ENCODE peak calls at places on chromosomes 16 and 17, in six cellular contexts. W is astrocyte of the spinal cord, Y is endothelial cell of umbilical vein, O is BJ, R is cardiac fibroblast, Q is stomach. S is an unnamed sample.

GRCh38 chr16:1496464-1496863 is 3.3 kb downstream of the TELO2 start:
- DNase-seq in Q (no peak), R (no peak), O (no peak), Y (no peak), W (no peak), S (no peak)

GRCh38 chr17:63702223-63702577 is 2.3 kb upstream of the LIMD2 start:
- DNase-seq in W (no peak), O (no peak), Y (no peak), R (no peak), Q (peak), S (no peak)

GRCh38 chr17:49496183-49496865 is 1.2 kb downstream of the NGFR start:
- DNase-seq in O (no peak), Q (peak), W (peak), R (peak), Y (peak), S (no peak)

GRCh38 chr17:59680314-59680713 is 26.9 kb downstream of the PTRH2 start:
- DNase-seq in Q (no peak), R (no peak), W (no peak), Y (no peak), O (no peak), S (no peak)

GRCh38 chr16:54126907-54127306 is 159.7 kb downstream of the IRX3 start:
- DNase-seq in W (no peak), R (no peak), Q (no peak), O (no peak), Y (no peak), S (no peak)

GRCh38 chr17:27349540-27350021 is 55.7 kb downstream of the WSB1 start:
- DNase-seq in Y (no peak), O (no peak), W (no peak), R (no peak), Q (no peak), S (no peak)

GRCh38 chr16:27762441-27762840 is 212.5 kb downstream of the KATNIP start:
- DNase-seq in O (no peak), Y (no peak), W (peak), R (peak), Q (no peak), S (no peak)

GRCh38 chr17:40430272-40431230 is 12.7 kb upstream of the IGFBP4 start:
- DNase-seq in Q (peak), O (no peak), W (no peak), Y (no peak), R (no peak), S (no peak)

GRCh38 chr16:11603331-11603750 is 16.6 kb upstream of the LITAF start:
- DNase-seq in R (peak), Y (no peak), W (no peak), Q (no peak), O (no peak), S (no peak)

GRCh38 chr17:72566671-72567484 is 446.1 kb downstream of the SOX9 start:
- DNase-seq in O (no peak), Y (no peak), Q (no peak), W (no peak), R (no peak), S (no peak)

GRCh38 chr16:29974291-29975133 is 844 bp downstream of the TAOK2 start:
- DNase-seq in O (no peak), Y (peak), R (peak), Q (no peak), W (no peak), S (no peak)

GRCh38 chr16:68356249-68356918 is 45.6 kb downstream of the PRMT7 start:
- DNase-seq in Y (no peak), Q (no peak), O (no peak), W (peak), R (no peak), S (no peak)

GRCh38 chr17:3935140-3935542 is 18.9 kb upstream of the P2RX1 start:
- DNase-seq in O (no peak), Y (peak), W (peak), Q (peak), R (peak), S (no peak)

GRCh38 chr16:15988268-15989013 is 39.0 kb downstream of the ABCC1 start:
- DNase-seq in O (no peak), R (peak), Y (peak), Q (no peak), W (no peak), S (no peak)

GRCh38 chr17:64349949-64350348 is 40.7 kb downstream of the PECAM1 start:
- DNase-seq in R (no peak), Y (no peak), O (no peak), Q (no peak), W (no peak), S (no peak)

GRCh38 chr17:31415004-31415454 is 23.6 kb downstream of the RAB11FIP4 start:
- DNase-seq in R (no peak), Q (no peak), W (no peak), O (no peak), Y (no peak), S (no peak)

GRCh38 chr17:78787444-78787843 is 5.4 kb upstream of the CYTH1 start:
- DNase-seq in R (no peak), O (no peak), Y (no peak), Q (no peak), W (no peak), S (no peak)

GRCh38 chr17:31492880-31493655 is 101.6 kb downstream of the RAB11FIP4 start:
- DNase-seq in R (no peak), Y (no peak), O (no peak), Q (peak), W (no peak), S (no peak)

GRCh38 chr16:31094424-31095120 is at the start of gene VKORC1:
- DNase-seq in W (peak), Q (peak), R (peak), Y (peak), O (peak), S (peak)

GRCh38 chr17:50352693-50353599 is 7.0 kb downstream of the XYLT2 start:
- DNase-seq in Q (no peak), O (no peak), W (no peak), R (no peak), Y (no peak), S (no peak)

GRCh38 chr17:19454074-19454473 is 43.0 kb downstream of the RNF112 start:
- DNase-seq in W (no peak), O (no peak), Q (no peak), R (no peak), Y (no peak), S (no peak)

GRCh38 chr16:83631006-83631405 is 176.8 kb upstream of the HSBP1 start:
- DNase-seq in Q (no peak), Y (no peak), W (no peak), R (no peak), O (peak), S (no peak)

GRCh38 chr17:17313350-17313991 is 10.3 kb downstream of the NT5M start:
- DNase-seq in O (no peak), W (no peak), Y (peak), R (peak), Q (peak), S (no peak)

GRCh38 chr17:17235212-17236174 is 1.5 kb downstream of the FLCN start:
- DNase-seq in W (peak), R (peak), Q (no peak), Y (peak), O (no peak), S (peak)

GRCh38 chr16:85510203-85510602 is 102.9 kb upstream of the GSE1 start:
- DNase-seq in Y (no peak), W (no peak), R (no peak), O (no peak), Q (no peak), S (no peak)

GRCh38 chr16:5971106-5971505 is 873.5 kb upstream of the EEF2KMT start:
- DNase-seq in Y (no peak), W (no peak), O (no peak), R (no peak), Q (no peak), S (no peak)

GRCh38 chr17:46024590-46024989 is 25.5 kb downstream of the STH start:
- DNase-seq in W (no peak), O (no peak), Y (no peak), R (no peak), Q (no peak), S (no peak)

GRCh38 chr17:40191237-40192208 is 14.3 kb downstream of the RAPGEFL1 start:
- DNase-seq in Q (peak), W (peak), Y (peak), O (no peak), R (peak), S (peak)

GRCh38 chr17:56978441-56979090 is 635 bp downstream of the SCPEP1 start:
- DNase-seq in Y (no peak), W (peak), R (peak), O (no peak), Q (no peak), S (no peak)

GRCh38 chr16:405548-406506 is 4.1 kb downstream of the DECR2 start:
- DNase-seq in W (no peak), Y (no peak), R (no peak), O (no peak), Q (no peak), S (no peak)

GRCh38 chr16:12455287-12455798 is 348.3 kb downstream of the CPPED1 start:
- DNase-seq in Q (peak), O (no peak), R (peak), W (peak), Y (peak), S (no peak)

GRCh38 chr17:55492951-55493350 is 18.3 kb downstream of the SMIM36 start:
- DNase-seq in Q (no peak), W (no peak), O (no peak), Y (no peak), R (no peak), S (no peak)

GRCh38 chr16:85696761-85697160 is 8.0 kb upstream of the GINS2 start:
- DNase-seq in O (no peak), W (no peak), Y (no peak), Q (no peak), R (no peak), S (no peak)

GRCh38 chr17:8922451-8922850 is 43.1 kb downstream of the PIK3R5 start:
- DNase-seq in Q (no peak), W (peak), O (peak), Y (no peak), R (peak), S (peak)

GRCh38 chr16:58307583-58308312 is 12.9 kb upstream of the PRSS54 start:
- DNase-seq in R (no peak), Q (no peak), O (no peak), Y (no peak), W (no peak), S (no peak)

GRCh38 chr16:58301052-58301451 is 6.2 kb upstream of the PRSS54 start:
- DNase-seq in R (no peak), O (no peak), W (no peak), Q (no peak), Y (no peak), S (no peak)

DNA sequence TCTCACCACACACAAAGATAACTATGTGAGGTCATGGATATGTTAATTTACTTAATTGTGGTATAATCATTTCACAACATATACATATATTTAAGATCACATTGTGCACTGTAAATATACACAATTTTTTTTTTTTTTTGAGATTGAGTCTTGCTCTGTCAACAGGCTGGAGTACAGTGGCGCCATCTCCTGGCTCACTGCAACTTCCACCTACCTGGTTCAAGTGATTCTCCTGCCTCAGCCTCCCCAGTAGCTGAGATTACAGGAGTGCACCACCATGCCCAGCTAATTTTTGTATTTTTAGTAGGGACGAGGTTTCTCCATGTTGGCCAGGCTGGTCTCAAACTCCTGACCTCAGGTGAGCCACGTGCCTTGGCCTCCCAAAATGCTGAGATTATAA is 11.5 kb upstream of the PRSS54 start:
- DNase-seq in O (no peak), R (peak), Q (peak), W (peak), Y (peak), S (no peak)
- TF ChIP-seq CTCF in O (peak), R (peak), Q (no peak), W (peak), Y (peak), S (peak)

GRCh38 chr16:81927561-81928185 is 83.6 kb downstream of the SDR42E1 start:
- DNase-seq in W (no peak), Q (no peak), Y (no peak), O (no peak), R (no peak), S (no peak)
- H3K4me3 ChIP-seq in W (no peak), Q (no peak), Y (no peak), O (no peak), R (no peak), S (no peak)

GRCh38 chr16:19223235-19223847 is 55.3 kb downstream of the SYT17 start:
- DNase-seq in Q (peak), Y (peak), O (no peak), R (no peak), W (no peak), S (no peak)
- TF ChIP-seq CTCF in Q (no peak), Y (peak), O (peak), R (peak), W (peak), S (peak)

GRCh38 chr17:2440930-2441329 is 40.1 kb upstream of the MNT start:
- DNase-seq in R (no peak), Q (no peak), Y (no peak), W (no peak), O (no peak), S (no peak)
- H3K4me3 ChIP-seq in R (no peak), Q (no peak), Y (no peak), W (no peak), O (no peak), S (no peak)

GRCh38 chr17:81303385-81303784 is 8.3 kb upstream of the SLC38A10 start:
- DNase-seq in O (no peak), W (no peak), Q (no peak), Y (no peak), R (no peak), S (no peak)

GRCh38 chr17:81301195-81302144 is 6.4 kb upstream of the SLC38A10 start:
- DNase-seq in Q (no peak), Y (no peak), W (no peak), O (no peak), R (no peak), S (no peak)

GRCh38 chr17:81302324-81302723 is 7.2 kb upstream of the SLC38A10 start:
- DNase-seq in R (no peak), Y (no peak), W (no peak), Q (no peak), O (no peak), S (no peak)

GRCh38 chr17:81304196-81305015 is 9.3 kb upstream of the SLC38A10 start:
- DNase-seq in R (no peak), O (no peak), Y (no peak), W (no peak), Q (no peak), S (no peak)

GRCh38 chr17:81302861-81303326 is 7.8 kb upstream of the SLC38A10 start:
- DNase-seq in O (no peak), R (no peak), Q (no peak), W (no peak), Y (no peak), S (no peak)
- TF ChIP-seq CTCF in O (peak), R (no peak), Q (no peak), W (no peak), Y (no peak), S (no peak)

GRCh38 chr16:72850863-72851262 is 197.1 kb downstream of the ZFHX3 start:
- DNase-seq in W (peak), Y (peak), Q (no peak), O (no peak), R (peak), S (no peak)
- H3K4me3 ChIP-seq in W (no peak), Y (no peak), Q (no peak), O (no peak), R (no peak), S (no peak)

GRCh38 chr17:62599964-62600657 is 27.4 kb upstream of the MRC2 start:
- DNase-seq in O (no peak), W (no peak), Y (no peak), Q (no peak), R (no peak), S (no peak)

GRCh38 chr17:62597920-62598319 is 29.6 kb upstream of the MRC2 start:
- DNase-seq in Y (no peak), O (peak), Q (no peak), R (peak), W (no peak), S (no peak)

GRCh38 chr17:62600805-62601204 is 26.7 kb upstream of the MRC2 start:
- DNase-seq in W (no peak), O (no peak), R (peak), Q (no peak), Y (no peak), S (no peak)

GRCh38 chr17:62605588-62605987 is 21.9 kb upstream of the MRC2 start:
- DNase-seq in W (no peak), Y (no peak), O (no peak), R (no peak), Q (no peak), S (no peak)

GRCh38 chr17:62601438-62601837 is 26.0 kb upstream of the MRC2 start:
- DNase-seq in Y (no peak), O (no peak), W (no peak), R (peak), Q (no peak), S (no peak)
- TF ChIP-seq CTCF in Y (no peak), O (peak), W (no peak), R (peak), Q (no peak), S (no peak)